ENCODE peak calls at places on chromosomes 11 and 22, in ten cellular contexts. K is astrocyte, H is tibial artery, D is upper lobe of right lung, Q is GM13976, M is GM13977, Z is ovary, U is chondrocyte, O is brain microvascular endothelial cell, S is esophagus squamous epithelium. B is an unnamed sample.

GRCh38 chr11:72012897-72013721 is 14.4 kb downstream of the IL18BP start:
- DNase-seq in U (no peak), Q (no peak), H (peak; percentile 80), Z (peak; percentile 74), M (peak; percentile 4), O (peak; percentile 28), D (peak; percentile 85), K (peak; percentile 91), S (no peak), B (peak; percentile 84)

GRCh38 chr11:102530558-102530957 is at the start of gene MMP7:
- DNase-seq in Q (no peak), S (no peak), U (peak; percentile 52), H (no peak), O (peak; percentile 26), K (peak; percentile 35), M (peak; percentile 17), Z (no peak), D (peak; percentile 68), B (no peak)

GRCh38 chr11:75262961-75263852 is 22.6 kb downstream of the TPBGL start:
- DNase-seq in D (peak; percentile 63), Z (peak; percentile 7), H (peak; percentile 62), K (no peak), M (no peak), S (no peak), O (no peak), Q (no peak), U (peak; percentile 59), B (no peak)

GRCh38 chr22:49538006-49538405 is 289.7 kb downstream of the BRD1 start:
- DNase-seq in U (peak; percentile 8), D (peak; percentile 20), M (no peak), Z (no peak), S (no peak), H (peak; percentile 6), K (no peak), Q (no peak), O (no peak), B (no peak)

GRCh38 chr11:8263109-8263768 is 439 bp downstream of the LMO1 start:
- DNase-seq in U (peak; percentile 53), O (peak; percentile 6), S (no peak), D (peak; percentile 54), H (peak; percentile 58), M (no peak), Z (peak; percentile 28), K (no peak), Q (no peak), B (no peak)

GRCh38 chr22:28822930-28823481 is 22.6 kb upstream of the XBP1 start:
- DNase-seq in S (no peak), Z (no peak), K (no peak), Q (no peak), O (no peak), D (no peak), H (no peak), U (no peak), M (no peak), B (no peak)

GRCh38 chr22:39530692-39531331 is 1.7 kb downstream of the RPS19BP1 start:
- DNase-seq in H (no peak), S (no peak), K (no peak), M (no peak), U (no peak), D (no peak), O (peak; percentile 32), Z (peak; percentile 35), Q (no peak), B (no peak)

GRCh38 chr11:126624491-126624890 is 269.0 kb downstream of the ST3GAL4 start:
- DNase-seq in D (no peak), Q (no peak), Z (no peak), H (no peak), U (no peak), O (no peak), K (peak; percentile 71), S (no peak), M (no peak), B (no peak)

GRCh38 chr22:27406389-27406861 is 395.1 kb downstream of the MN1 start:
- DNase-seq in Z (no peak), H (no peak), M (no peak), O (no peak), K (no peak), S (no peak), D (no peak), U (no peak), Q (no peak), B (no peak)

GRCh38 chr11:73962097-73962705 is 11.4 kb downstream of the DNAJB13 start:
- DNase-seq in M (no peak), Q (peak; percentile 8), O (no peak), D (peak; percentile 0), Z (no peak), U (no peak), K (no peak), S (no peak), H (no peak), B (no peak)
- TF ChIP-seq CTCF in M (no peak), Q (no peak), O (no peak), D (no peak), Z (no peak), U (no peak), K (no peak), S (no peak), H (no peak), B (no peak)

DNA sequence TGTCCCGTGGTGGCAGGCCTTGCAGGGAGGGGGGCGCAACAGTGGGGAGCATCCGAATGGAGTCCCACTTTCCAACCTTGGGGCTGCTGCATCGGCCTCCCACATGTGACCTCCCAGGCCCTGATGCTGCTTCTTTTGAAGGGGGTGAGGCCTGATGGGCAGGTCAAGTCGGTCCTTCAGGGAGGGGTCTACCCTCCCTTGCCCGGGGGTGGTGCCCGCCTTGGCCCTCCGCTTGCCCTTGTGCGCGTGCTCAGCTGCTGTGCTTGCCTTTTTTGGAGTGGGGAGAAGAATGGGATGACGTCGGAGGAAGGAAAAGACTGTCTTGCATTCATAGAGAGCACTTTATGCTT is 66.9 kb downstream of the PRDM11 start:
- DNase-seq in O (no peak), D (no peak), K (no peak), U (no peak), M (no peak), Q (no peak), H (no peak), S (no peak), Z (no peak), B (no peak)
- TF ChIP-seq CTCF in O (no peak), D (no peak), K (no peak), U (no peak), M (no peak), Q (no peak), H (no peak), S (no peak), Z (no peak), B (no peak)

DNA sequence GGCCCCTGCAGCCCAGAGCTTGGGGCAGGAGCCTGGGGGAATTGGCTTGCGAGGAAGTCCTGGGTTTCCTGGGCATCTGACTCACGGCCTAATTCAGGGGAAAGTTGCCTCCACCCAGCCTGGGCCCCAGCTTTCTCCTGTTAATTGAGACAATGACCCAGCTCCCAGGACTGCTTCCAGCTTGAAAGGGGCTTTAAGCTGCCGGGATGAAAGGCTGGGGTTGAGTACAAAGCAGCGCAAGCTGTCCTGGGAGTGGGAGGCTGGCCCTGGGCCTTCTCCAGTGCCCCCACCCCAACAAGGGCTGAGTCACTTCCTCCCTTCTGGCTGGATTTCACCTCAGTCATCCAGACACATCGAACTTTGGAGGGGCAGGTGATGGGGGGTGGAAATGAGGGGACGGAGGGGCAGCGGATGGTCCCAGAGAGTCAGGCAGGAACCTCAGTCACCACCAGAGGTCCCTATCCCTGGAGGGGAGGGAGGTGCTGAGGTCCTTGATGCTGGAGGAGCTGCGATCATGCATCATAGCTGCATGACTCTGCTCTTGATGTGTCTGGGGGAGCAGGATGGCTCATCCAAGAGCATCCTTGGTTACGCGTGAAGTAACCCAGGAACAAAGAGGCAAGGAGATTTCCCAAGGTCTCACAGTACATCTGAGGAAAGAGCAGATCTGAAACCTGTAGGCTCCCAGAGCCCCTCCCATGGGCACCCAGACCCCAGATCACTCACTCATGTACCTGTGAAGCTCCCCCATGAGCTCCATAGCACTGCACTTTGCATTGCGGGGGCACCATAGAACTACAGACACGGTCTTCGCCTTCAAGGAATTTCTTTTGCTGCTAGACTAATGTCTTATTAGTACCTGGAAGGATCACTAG is 30.0 kb upstream of the OAF start:
- DNase-seq in Z (peak; percentile 41), U (no peak), D (peak; percentile 31), M (no peak), Q (peak; percentile 12), S (no peak), O (peak; percentile 31), K (peak; percentile 75), H (peak; percentile 48), B (peak; percentile 8)
- TF ChIP-seq CTCF in Z (no peak), U (peak; percentile 37), D (no peak), M (no peak), Q (no peak), S (no peak), O (peak; percentile 69), K (peak; percentile 20), H (no peak), B (no peak)

DNA sequence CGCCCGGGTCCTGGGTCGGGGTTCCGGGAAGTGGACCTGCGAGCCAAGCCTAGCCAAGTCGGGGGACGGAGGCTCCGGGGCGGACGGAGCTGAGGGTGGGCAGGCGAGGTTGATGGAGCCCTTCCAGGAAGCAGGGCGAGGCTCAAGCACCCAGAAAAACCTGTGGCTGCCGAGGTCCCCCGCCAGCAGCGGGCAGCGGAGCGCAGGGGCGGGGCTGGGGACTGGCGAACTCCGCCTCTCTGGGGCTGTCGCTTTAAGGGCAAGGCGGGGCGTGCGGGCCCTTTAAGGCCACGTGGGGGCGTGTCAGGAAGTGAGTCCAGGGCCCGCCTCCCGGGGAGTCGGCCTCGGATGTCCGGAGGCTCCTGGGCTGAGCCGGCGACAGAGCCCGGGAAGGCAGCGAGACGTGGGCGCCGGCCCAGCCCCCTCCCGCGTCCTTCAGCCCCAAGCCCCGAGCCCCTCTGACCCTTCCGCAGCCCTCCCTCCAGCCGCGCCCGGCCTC is at the start of gene SLC35C1:
- DNase-seq in K (peak; percentile 85), Z (peak; percentile 95), H (peak; percentile 98), U (peak; percentile 98), S (peak; percentile 90), D (peak; percentile 99), M (peak; percentile 99), O (peak; percentile 91), Q (peak; percentile 99), B (peak; percentile 98)
- TF ChIP-seq CTCF in K (no peak), Z (peak; percentile 29), H (no peak), U (peak; percentile 44), S (peak; percentile 22), D (peak; percentile 15), M (peak; percentile 13), O (no peak), Q (no peak), B (no peak)

GRCh38 chr11:129230006-129230405 is 37.9 kb upstream of the ARHGAP32 start:
- DNase-seq in U (no peak), S (no peak), M (no peak), K (no peak), Z (no peak), Q (no peak), H (no peak), O (no peak), D (no peak), B (no peak)
- TF ChIP-seq CTCF in U (peak; percentile 57), S (no peak), M (no peak), K (no peak), Z (no peak), Q (no peak), H (no peak), O (no peak), D (peak; percentile 25), B (no peak)

DNA sequence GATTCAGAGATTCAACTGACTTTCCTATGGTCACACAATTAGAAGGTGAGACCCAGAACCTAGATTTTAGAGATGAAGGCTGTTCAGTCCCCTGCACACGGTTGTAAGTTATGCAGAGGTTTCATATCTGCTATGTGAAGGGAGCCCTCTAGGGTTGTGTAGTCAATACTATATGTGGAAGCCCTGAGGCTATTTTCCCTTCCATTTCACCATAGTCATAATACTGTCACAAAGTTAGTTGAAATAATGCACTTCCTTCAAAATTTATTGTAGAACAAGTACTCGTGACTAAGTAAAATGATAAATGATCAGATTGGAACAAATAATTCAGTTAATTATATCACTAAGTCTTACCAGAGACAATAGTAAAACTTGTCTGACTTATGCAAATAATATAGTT is 48.8 kb downstream of the ENDOD1 start:
- DNase-seq in O (no peak), M (peak; percentile 37), D (no peak), U (no peak), S (no peak), K (no peak), Q (peak; percentile 55), H (no peak), Z (no peak), B (no peak)
- TF ChIP-seq CTCF in O (peak; percentile 25), M (peak; percentile 60), D (peak; percentile 24), U (peak; percentile 70), S (no peak), K (no peak), Q (peak; percentile 48), H (peak; percentile 20), Z (no peak), B (no peak)

B was measured in testis.